ENCODE peak calls at places on chromosome 16, in six cellular contexts. V, H, N, M, T and S are unnamed samples. For H3K4me1, the result is how much of the 10 kb centered on the place peaks cover.

GRCh38 chr16:10616744-10617640 is 36.6 kb upstream of the EMP2 start:
- DNase-seq in N (peak), M (no peak), T (peak), H (no peak), V (no peak), S (no peak)

GRCh38 chr16:84924339-84925091 is 86.8 kb downstream of the ZDHHC7 start:
- DNase-seq in H (no peak), M (no peak), V (no peak), T (no peak), N (no peak), S (no peak)

GRCh38 chr16:87582221-87582965 is 19.9 kb upstream of the JPH3 start:
- DNase-seq in V (peak), H (no peak), T (no peak), N (no peak), M (no peak), S (no peak)

GRCh38 chr16:959232-960040 is 11.3 kb downstream of the LMF1 start:
- DNase-seq in N (no peak), M (no peak), H (no peak), V (no peak), T (no peak), S (no peak)

GRCh38 chr16:88803264-88803987 is at the start of gene CDT1:
- DNase-seq in M (peak), T (peak), H (peak), N (peak), V (peak), S (peak)

GRCh38 chr16:75226550-75227360 is 8.0 kb downstream of the CTRB1 start:
- DNase-seq in M (no peak), T (no peak), V (no peak), N (no peak), H (no peak), S (no peak)

GRCh38 chr16:79360267-79360666 is 240.3 kb downstream of the MAF start:
- DNase-seq in H (no peak), N (no peak), V (no peak), T (no peak), M (no peak), S (no peak)

GRCh38 chr16:57603110-57604024 is 25.1 kb upstream of the ADGRG1 start:
- DNase-seq in V (no peak), N (no peak), H (no peak), T (no peak), M (no peak), S (no peak)

GRCh38 chr16:21242756-21243155 is 9.3 kb downstream of the ANKS4B start:
- DNase-seq in V (no peak), M (no peak), N (no peak), H (no peak), T (no peak), S (no peak)

GRCh38 chr16:77794586-77794985 is 6.2 kb downstream of the VAT1L start:
- DNase-seq in T (no peak), H (no peak), M (no peak), N (no peak), V (no peak), S (no peak)

GRCh38 chr16:87415441-87415840 is 23.3 kb downstream of the MAP1LC3B start:
- DNase-seq in M (no peak), N (no peak), T (no peak), H (no peak), V (peak), S (no peak)

GRCh38 chr16:85401370-85401916 is 211.7 kb upstream of the GSE1 start:
- DNase-seq in H (no peak), V (peak), M (no peak), N (no peak), T (no peak), S (no peak)

GRCh38 chr16:3025032-3026002 is 1.5 kb downstream of the THOC6 start:
- DNase-seq in T (no peak), H (no peak), N (no peak), M (no peak), V (peak), S (no peak)

GRCh38 chr16:3027488-3027795 is 3.6 kb downstream of the THOC6 start:
- DNase-seq in V (no peak), H (no peak), N (no peak), M (no peak), T (no peak), S (no peak)

GRCh38 chr16:3026609-3027487 is 3.0 kb downstream of the THOC6 start:
- DNase-seq in T (no peak), M (no peak), V (peak), N (no peak), H (no peak), S (no peak)

GRCh38 chr16:3023669-3024478 is at the start of the genes HCFC1R1 and THOC6:
- DNase-seq in T (peak), V (peak), H (peak), M (peak), N (peak), S (peak)

DNA sequence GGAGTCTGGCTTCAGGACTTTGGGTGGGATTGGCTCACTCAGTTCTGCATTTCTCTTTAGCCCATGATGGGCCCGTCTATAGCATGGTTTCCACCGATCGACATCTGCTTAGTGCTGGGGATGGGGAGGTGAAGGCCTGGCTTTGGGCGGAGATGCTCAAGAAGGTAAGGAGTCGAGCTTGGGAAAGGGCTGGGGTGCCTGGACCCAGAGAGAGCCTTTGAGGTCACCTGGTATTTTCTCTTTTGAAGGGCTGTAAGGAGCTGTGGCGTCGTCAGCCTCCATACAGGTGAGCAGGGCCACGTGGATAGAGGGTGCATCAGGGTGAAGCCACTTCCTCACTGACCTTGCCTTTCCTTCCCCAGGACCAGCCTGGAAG is 2.2 kb downstream of the THOC6 start:
- DNase-seq in T (no peak), M (no peak), N (no peak), V (no peak), H (no peak), S (no peak)
- H3K27ac ChIP-seq in T (no peak), M (no peak), N (no peak), V (no peak), H (no peak), S (no peak)

DNA sequence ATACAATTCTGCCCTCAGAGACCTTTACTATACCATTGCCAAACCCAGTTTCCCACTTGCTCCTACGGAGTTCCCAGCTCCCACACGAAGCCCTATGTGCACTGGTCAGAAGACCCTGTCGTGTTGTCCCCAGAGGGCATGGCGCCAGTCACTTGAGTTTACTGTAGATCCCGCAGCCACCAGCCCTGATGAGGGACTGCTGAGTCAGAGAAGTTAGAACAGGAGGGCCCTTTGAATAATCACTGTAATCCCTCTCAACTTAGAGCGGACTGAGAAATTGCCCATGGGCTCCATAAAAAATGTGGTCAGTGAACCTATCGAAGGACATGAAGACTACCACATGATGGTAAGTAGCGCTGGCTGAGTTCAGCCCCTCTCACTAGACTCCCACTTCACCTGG is 9.2 kb downstream of the UBFD1 start:
- DNase-seq in N (no peak), T (no peak), V (peak), M (no peak), H (no peak), S (no peak)
- H3K4me1 ChIP-seq in N (under half), T (under half), V (under half), M (under half), H (under half), S (under half)

DNA sequence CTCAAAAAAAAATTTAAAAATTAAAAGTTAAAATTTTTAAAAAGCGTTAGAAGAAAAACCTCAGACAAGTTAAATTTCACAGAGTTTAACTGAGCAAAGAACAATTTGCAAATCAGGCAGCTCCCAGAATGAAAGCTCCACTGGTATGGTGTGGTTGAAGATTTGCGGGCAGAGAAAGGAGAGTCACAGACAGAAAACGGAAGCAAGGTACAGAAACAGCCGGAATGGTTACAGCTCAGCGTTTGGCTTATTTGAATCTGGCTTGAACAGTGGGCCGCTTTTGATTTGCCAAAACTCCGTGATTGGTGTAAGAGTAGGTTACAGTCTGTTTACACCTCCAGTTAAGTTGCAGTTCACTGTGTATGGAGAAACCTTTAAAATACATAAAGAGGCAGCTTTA is 297.1 kb downstream of the HS3ST4 start:
- DNase-seq in N (no peak), T (no peak), V (no peak), M (no peak), H (no peak), S (no peak)
- H3K27ac ChIP-seq in N (no peak), T (no peak), V (no peak), M (no peak), H (no peak), S (no peak)

DNA sequence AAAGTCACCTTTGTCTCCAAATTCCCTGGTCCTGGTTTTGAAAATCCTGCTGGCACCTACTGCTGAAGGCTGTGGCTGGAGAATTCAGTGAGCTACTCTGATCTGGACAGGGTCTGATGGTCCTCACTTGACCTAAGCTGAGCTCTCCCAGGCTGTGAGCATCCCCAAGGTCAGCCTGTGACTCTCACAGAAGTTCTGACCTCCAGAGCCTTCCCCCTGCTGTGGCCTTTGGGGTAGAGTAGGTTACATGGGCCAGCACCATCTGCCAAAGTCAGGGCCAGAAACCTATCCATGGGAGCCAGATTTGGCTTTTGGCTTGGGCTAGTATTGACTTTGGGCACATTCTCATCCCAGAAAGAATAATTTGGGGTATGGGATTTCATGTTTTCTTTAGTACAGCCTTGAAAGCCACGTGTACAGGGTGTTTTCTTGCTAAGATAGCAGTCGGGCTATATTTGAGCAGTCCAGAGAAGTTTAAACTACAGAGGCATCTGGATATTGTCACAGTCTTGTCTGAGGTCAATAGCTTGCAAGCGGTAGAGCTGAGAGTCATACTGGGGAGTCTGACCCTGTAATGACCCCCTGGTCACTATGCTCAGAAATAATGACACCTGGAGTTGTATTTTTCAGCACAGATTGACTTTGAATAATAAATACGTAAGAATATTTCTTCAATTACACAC is 6.2 kb upstream of the AGRP start:
- DNase-seq in M (no peak), H (no peak), V (no peak), T (peak), N (no peak), S (no peak)
- H3K4me1 ChIP-seq in M (under half), H (under half), V (half or more), T (under half), N (under half), S (under half)

DNA sequence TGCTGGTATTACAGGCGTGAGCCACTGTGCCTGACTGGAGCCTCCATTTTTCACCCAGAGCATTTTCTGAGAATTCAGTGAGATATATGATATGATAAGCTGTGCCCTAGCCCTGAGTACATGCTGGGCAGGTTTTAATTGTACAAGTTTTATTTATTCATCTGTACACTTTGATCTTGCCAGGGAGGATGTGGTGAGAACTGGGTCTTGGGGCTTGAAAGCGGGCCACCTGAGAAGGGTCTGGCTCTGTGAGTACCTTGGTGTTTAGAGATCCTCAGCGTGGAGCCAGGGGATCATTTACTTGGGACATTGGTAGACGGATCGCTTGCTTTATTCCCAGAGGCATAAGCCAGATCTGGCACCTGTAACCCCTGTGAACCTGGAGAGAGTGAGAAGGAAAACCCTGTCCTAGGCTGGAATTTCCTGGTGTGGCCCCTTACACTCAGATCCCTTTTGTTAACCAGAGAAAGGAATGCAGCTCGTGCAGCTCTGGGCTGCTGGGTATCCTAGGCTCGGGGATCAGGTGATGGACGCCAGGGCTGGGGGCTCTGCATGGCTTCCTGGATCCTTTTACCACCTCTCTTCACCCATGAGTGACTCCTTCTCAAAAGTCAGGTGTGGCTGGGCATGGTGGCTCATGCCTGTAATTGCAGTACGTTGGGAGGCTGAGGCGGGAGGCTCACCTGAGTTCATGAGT is 91.9 kb downstream of the ABCC1 start:
- DNase-seq in N (no peak), H (peak), M (no peak), T (peak), V (no peak), S (no peak)
- H3K27ac ChIP-seq in N (no peak), H (no peak), M (no peak), T (no peak), V (peak), S (no peak)

DNA sequence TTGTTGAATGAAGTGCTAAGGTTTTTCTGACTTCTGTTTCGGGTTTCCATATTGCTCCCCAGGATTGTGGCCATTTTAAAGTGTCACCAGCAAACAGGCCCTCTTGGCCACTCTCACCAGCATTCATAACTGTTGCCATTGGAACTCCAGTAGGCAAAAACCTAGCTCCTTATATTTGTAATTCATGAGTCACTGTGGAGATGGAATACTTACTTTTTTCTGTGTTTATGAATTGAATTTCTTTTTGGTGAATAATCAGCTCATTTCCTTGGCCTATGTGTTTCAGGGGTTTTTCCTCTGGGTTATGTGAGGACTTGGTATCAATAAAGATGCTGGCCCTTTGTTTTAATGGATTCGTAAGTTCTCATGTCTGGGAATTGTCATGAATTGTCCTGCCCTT is 255.1 kb downstream of the SNX29 start:
- DNase-seq in H (no peak), N (no peak), M (no peak), V (no peak), T (no peak), S (no peak)
- H3K4me1 ChIP-seq in H (under half), N (under half), M (under half), V (under half), T (under half), S (under half)